ENCODE peak calls at places on chromosomes 16 and 17, in seven cellular contexts. K, A, G, H, C, Y and S are unnamed samples.

GRCh38 chr17:77914440-77915254 is 43.9 kb upstream of the TNRC6C start:
- DNase-seq in K (no peak), A (no peak), G (no peak), H (no peak), C (no peak), Y (no peak), S (no peak)

GRCh38 chr17:40559954-40560591 is 5.2 kb downstream of the CCR7 start:
- DNase-seq in K (peak), A (peak), G (peak), H (peak), C (peak), Y (peak), S (peak)

GRCh38 chr17:61770043-61770442 is 93.3 kb downstream of the BRIP1 start:
- DNase-seq in K (no peak), A (no peak), G (no peak), H (no peak), C (no peak), Y (no peak), S (no peak)

GRCh38 chr17:3534881-3535252 is 22.7 kb downstream of the TRPV3 start:
- DNase-seq in K (no peak), A (no peak), G (peak), H (no peak), C (no peak), Y (peak), S (no peak)

GRCh38 chr16:49488740-49489525 is 115.3 kb downstream of the C16orf78 start:
- DNase-seq in K (no peak), A (no peak), G (no peak), H (no peak), C (peak), Y (no peak), S (no peak)

GRCh38 chr17:63641678-63642077 is 19.5 kb downstream of the MAP3K3 start:
- DNase-seq in K (no peak), A (no peak), G (no peak), H (no peak), C (peak), Y (no peak), S (no peak)

GRCh38 chr16:74586948-74587347 is 20.0 kb downstream of the GLG1 start:
- DNase-seq in K (no peak), A (no peak), G (no peak), H (no peak), C (no peak), Y (no peak), S (no peak)

GRCh38 chr17:59746849-59747445 is 39.5 kb downstream of the VMP1 start:
- DNase-seq in K (no peak), A (no peak), G (peak), H (no peak), C (no peak), Y (no peak), S (no peak)

GRCh38 chr17:76262732-76263344 is 2.3 kb upstream of the UBALD2 start:
- DNase-seq in K (no peak), A (no peak), G (no peak), H (peak), C (peak), Y (no peak), S (no peak)
- H3K4me3 ChIP-seq in K (no peak), A (no peak), G (no peak), H (no peak), C (no peak), Y (no peak), S (no peak)

GRCh38 chr17:76557368-76558209 is 17.7 kb downstream of the PRCD start:
- DNase-seq in K (peak), A (peak), G (peak), H (peak), C (peak), Y (peak), S (peak)
- TF ChIP-seq EP300 in K (peak), A (no peak), G (no peak), H (no peak), C (no peak), Y (no peak), S (no peak)

DNA sequence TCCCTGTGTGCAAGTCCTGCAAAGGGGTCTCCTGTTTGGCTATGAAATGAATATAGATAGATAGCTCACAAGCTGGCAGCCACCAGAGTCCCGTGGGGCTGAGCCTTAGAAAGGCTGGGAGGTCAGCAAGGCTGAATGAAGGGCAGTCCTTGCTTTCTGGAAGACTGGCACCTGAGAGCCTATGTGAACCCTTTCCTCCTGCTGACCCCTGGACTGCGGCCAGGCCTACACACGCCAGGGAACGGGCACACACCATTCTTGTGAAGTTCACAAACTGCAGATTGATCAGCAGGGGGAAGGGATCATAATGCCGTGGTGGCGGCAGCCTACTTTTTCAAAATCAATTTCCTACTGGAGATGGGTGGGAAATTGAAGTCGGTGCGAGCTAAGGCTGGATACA is 985 bp upstream of the C17orf107 start:
- DNase-seq in K (no peak), A (no peak), G (no peak), H (no peak), C (no peak), Y (peak), S (no peak)
- H3K4me3 ChIP-seq in K (no peak), A (no peak), G (no peak), H (no peak), C (no peak), Y (no peak), S (no peak)

DNA sequence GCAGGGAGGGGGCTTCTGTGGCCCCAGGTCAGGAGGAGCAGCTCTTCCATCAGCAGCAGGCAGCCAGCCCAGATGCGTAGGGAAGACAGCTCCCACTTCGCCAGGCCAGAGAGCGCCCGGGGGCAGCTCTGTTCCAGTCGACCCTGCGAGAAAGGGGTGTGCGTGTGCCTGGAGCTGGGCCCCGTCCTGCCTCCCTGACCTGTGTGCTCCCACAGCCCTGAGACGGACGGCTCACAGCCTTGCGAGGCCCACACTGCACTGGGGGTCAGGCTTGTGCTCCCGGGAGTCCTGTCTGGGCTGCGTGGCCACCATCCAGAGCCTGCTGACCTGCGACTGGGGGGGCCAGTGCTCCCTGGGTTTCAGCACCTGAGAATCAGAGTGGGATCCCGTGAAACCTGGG is 469 bp upstream of the MSLN start:
- DNase-seq in K (no peak), A (no peak), G (no peak), H (no peak), C (no peak), Y (no peak), S (no peak)
- TF ChIP-seq EP300 in K (no peak), A (no peak), G (no peak), H (no peak), C (no peak), Y (no peak), S (no peak)

GRCh38 chr16:73018796-73019455 is 29.0 kb downstream of the ZFHX3 start:
- DNase-seq in K (no peak), A (no peak), G (no peak), H (no peak), C (no peak), Y (no peak), S (no peak)

GRCh38 chr16:73016488-73016830 is 31.5 kb downstream of the ZFHX3 start:
- DNase-seq in K (no peak), A (no peak), G (peak), H (no peak), C (no peak), Y (no peak), S (no peak)

GRCh38 chr16:73015612-73016487 is 32.1 kb downstream of the ZFHX3 start:
- DNase-seq in K (no peak), A (no peak), G (peak), H (peak), C (peak), Y (no peak), S (no peak)

GRCh38 chr16:73019456-73020362 is 28.2 kb downstream of the ZFHX3 start:
- DNase-seq in K (no peak), A (no peak), G (peak), H (no peak), C (no peak), Y (no peak), S (no peak)

DNA sequence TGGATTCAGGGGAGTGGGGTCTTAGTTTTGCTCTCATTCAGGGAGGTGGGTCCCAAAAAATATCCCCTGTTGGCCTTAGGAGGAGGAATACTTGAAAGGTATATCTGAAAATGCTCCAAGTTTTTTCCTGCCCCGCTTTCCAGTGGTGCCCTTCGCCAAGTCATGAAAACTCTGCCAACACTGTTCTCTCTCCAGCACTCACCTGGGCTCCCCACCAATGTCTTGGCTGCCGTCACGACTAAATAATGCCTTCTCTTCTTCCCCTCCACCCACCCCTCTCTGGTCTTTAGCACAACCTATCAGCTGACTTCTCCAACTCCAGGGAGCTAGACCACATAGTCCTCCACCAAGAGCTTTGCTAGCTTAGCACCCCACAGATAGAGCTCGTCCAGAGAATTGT is 30.6 kb downstream of the ZFHX3 start:
- DNase-seq in K (no peak), A (no peak), G (no peak), H (peak), C (no peak), Y (no peak), S (no peak)
- H3K4me3 ChIP-seq in K (no peak), A (no peak), G (no peak), H (no peak), C (no peak), Y (no peak), S (no peak)

DNA sequence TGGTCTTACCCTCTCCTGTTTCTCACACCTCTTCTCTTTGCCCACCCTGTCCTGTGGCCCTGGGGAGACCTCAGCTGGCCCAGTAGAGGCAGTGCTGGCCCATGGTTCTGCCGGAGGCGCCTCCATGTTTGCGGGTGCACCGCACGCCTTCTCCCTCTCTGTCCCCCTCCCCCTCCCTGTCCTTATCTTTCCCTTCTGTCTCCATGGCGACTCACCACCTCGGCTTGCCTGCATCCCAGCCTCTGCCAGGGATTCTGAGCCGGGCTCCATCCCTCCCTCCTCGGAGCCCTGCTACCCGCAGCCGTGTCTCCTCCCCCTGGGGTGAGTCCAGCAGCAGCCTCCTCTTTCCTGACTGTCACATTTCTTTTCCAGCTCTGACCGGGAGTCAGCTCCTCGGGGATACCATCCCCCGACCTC is at the start of gene RNF112:
- DNase-seq in K (no peak), A (no peak), G (no peak), H (no peak), C (no peak), Y (no peak), S (no peak)
- TF ChIP-seq EP300 in K (no peak), A (no peak), G (no peak), H (no peak), C (no peak), Y (no peak), S (no peak)